ENCODE peak calls at places on chromosomes 3 and 15, in ten cellular contexts. U is breast epithelium; L is NB4; Y is AG04449; R is IMR-90; F is tibial nerve; V is esophagus squamous epithelium; S is CD8-positive, alpha-beta T cell; Z is upper lobe of right lung; K is GM12865. J is an unnamed sample.

GRCh38 chr3:49716691-49717538 is 2.6 kb downstream of the AMIGO3 start:
- DNase-seq in U (no peak), L (no peak), Y (no peak), R (no peak), F (no peak), V (no peak), S (no peak), Z (peak; percentile 61), K (no peak), J (no peak)

GRCh38 chr15:74307827-74308642 is 59.4 kb downstream of the CYP11A1 start:
- DNase-seq in U (peak; percentile 40), L (peak; percentile 71), Y (no peak), R (peak; percentile 52), F (peak; percentile 49), V (no peak), S (peak; percentile 22), Z (no peak), K (peak; percentile 69), J (peak; percentile 21)

GRCh38 chr15:59364238-59364637 is 8.4 kb downstream of the MYO1E start:
- DNase-seq in U (no peak), L (peak; percentile 7), Y (no peak), R (peak; percentile 66), F (no peak), V (no peak), S (no peak), Z (no peak), K (no peak), J (no peak)

GRCh38 chr3:51675201-51675611 is 4.2 kb downstream of the TEX264 start:
- DNase-seq in U (no peak), L (no peak), Y (peak; percentile 16), R (peak; percentile 60), F (no peak), V (no peak), S (no peak), Z (peak; percentile 48), K (no peak), J (peak; percentile 19)

GRCh38 chr3:50639055-50639494 is 22.1 kb downstream of the MAPKAPK3 start:
- DNase-seq in U (no peak), L (no peak), Y (no peak), R (peak; percentile 76), F (no peak), V (no peak), S (no peak), Z (no peak), K (no peak), J (peak; percentile 39)

GRCh38 chr3:160447544-160447943 is 2.0 kb downstream of the TRIM59 start:
- DNase-seq in U (no peak), L (no peak), Y (no peak), R (peak; percentile 52), F (no peak), V (no peak), S (no peak), Z (no peak), K (no peak), J (peak; percentile 24)

GRCh38 chr15:98873441-98874218 is 134.0 kb downstream of the PGPEP1L start:
- DNase-seq in U (no peak), L (peak; percentile 95), Y (no peak), R (peak; percentile 83), F (no peak), V (no peak), S (no peak), Z (no peak), K (peak; percentile 70), J (no peak)

GRCh38 chr15:57777034-57777433 is 70.5 kb downstream of the POLR2M start:
- DNase-seq in U (no peak), L (no peak), Y (no peak), R (no peak), F (no peak), V (no peak), S (no peak), Z (no peak), K (peak; percentile 16), J (no peak)

GRCh38 chr15:58387130-58387529 is 44.7 kb upstream of the LIPC start:
- DNase-seq in U (no peak), L (no peak), Y (no peak), R (peak; percentile 84), F (no peak), V (no peak), S (no peak), Z (no peak), K (no peak), J (peak; percentile 55)

GRCh38 chr3:181622365-181622764 is 89.4 kb upstream of the SOX2 start:
- DNase-seq in U (no peak), L (no peak), Y (no peak), R (no peak), F (no peak), V (no peak), S (no peak), Z (no peak), K (no peak), J (peak; percentile 30)

GRCh38 chr15:89087066-89087829 is 1.0 kb upstream of the ABHD2 start:
- DNase-seq in U (no peak), L (no peak), Y (no peak), R (no peak), F (no peak), V (no peak), S (no peak), Z (no peak), K (no peak), J (no peak)

GRCh38 chr15:67832965-67833503 is 6.8 kb downstream of the RNU6-1 start:
- DNase-seq in U (no peak), L (no peak), Y (no peak), R (no peak), F (no peak), V (no peak), S (no peak), Z (no peak), K (no peak), J (no peak)
- H3K4me3 ChIP-seq in U (peak overlapping the region; percentile 71), L (no peak overlapping the region), Y (peak overlapping the region; percentile 36), R (peak overlapping the region; percentile 25), F (no peak overlapping the region), V (no peak overlapping the region), S (peak overlapping the region; percentile 42), Z (peak overlapping the region; percentile 10), K (no peak overlapping the region), J (peak overlapping the region; percentile 33)

DNA sequence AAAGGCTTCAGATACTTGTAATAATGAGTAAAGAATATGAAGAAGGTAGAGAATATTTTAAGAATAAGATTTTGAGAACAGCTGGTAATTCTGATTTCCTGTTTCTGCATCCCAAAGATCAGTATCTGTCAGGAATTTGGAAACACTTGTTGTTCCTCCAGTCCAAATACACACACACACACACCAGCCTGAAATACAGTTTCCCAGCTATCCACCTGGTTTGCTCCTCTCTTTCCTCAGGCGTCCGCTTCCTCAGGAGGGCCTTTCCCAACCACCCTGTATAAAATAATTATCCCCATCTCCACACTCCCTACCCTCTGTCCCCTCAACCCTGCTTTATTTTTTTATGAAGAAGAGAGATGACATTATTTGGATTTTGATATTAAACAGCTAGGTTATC is 2.0 kb upstream of the FSIP1 start:
- DNase-seq in U (no peak), L (no peak), Y (no peak), R (no peak), F (no peak), V (no peak), S (no peak), Z (no peak), K (no peak), J (no peak)
- H3K4me3 ChIP-seq in U (no peak overlapping the region), L (no peak overlapping the region), Y (no peak overlapping the region), R (no peak overlapping the region), F (no peak overlapping the region), V (no peak overlapping the region), S (no peak overlapping the region), Z (no peak overlapping the region), K (no peak overlapping the region), J (no peak overlapping the region)

GRCh38 chr3:86988986-86989385 is 2.0 kb downstream of the VGLL3 start:
- DNase-seq in U (no peak), L (no peak), Y (no peak), R (no peak), F (no peak), V (no peak), S (no peak), Z (no peak), K (no peak), J (no peak)

GRCh38 chr3:86988235-86988634 is 2.7 kb downstream of the VGLL3 start:
- DNase-seq in U (no peak), L (no peak), Y (peak; percentile 78), R (peak; percentile 94), F (no peak), V (no peak), S (no peak), Z (no peak), K (no peak), J (peak; percentile 57)

GRCh38 chr3:86985427-86985826 is 5.5 kb downstream of the VGLL3 start:
- DNase-seq in U (no peak), L (no peak), Y (no peak), R (no peak), F (no peak), V (no peak), S (no peak), Z (no peak), K (no peak), J (no peak)

GRCh38 chr3:86987421-86987715 is 3.6 kb downstream of the VGLL3 start:
- DNase-seq in U (no peak), L (no peak), Y (no peak), R (no peak), F (no peak), V (no peak), S (no peak), Z (no peak), K (no peak), J (no peak)

DNA sequence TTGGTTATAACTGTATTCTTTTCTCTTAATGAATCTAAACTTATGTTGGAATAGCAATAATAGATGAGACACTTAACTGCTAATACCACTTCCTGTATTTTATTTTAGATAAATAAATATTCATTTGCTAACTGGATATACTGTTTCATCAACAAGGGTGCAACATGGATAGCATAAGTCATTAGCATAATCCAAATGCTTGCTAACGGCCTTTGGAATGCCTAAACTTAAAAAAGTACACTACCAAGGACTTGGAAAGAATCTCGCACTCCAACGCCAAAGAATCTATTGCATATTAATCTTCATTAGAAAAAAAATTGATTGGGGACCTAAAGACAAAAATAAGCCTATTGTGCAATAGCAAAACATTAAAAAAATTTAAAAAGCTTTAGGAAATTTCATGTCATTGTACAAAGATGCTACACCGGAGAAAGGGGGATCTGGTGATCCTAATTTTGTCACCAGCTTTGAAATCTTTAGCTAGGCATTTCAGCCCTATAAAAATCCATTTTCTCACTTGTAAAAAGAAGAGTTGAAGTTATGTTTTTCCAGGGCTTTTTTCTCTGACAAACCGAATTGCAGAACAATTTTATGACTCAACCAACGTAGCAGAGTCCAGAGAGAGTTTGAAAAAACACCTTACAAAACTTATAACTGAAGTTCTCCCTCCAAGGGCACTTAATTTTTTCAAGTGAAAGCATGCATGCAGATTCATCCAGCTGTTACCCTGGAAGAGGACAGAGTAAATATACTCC is 4.1 kb downstream of the VGLL3 start:
- DNase-seq in U (no peak), L (no peak), Y (no peak), R (peak; percentile 65), F (no peak), V (no peak), S (no peak), Z (no peak), K (no peak), J (no peak)
- H3K4me3 ChIP-seq in U (peak overlapping the region; percentile 42), L (no peak overlapping the region), Y (peak overlapping the region; percentile 99), R (peak overlapping the region; percentile 38), F (peak overlapping the region; percentile 13), V (no peak overlapping the region), S (no peak overlapping the region), Z (peak overlapping the region; percentile 57), K (no peak overlapping the region), J (peak overlapping the region; percentile 68)

GRCh38 chr15:67838789-67839332 is 984 bp downstream of the RNU6-1 start:
- DNase-seq in U (peak; percentile 58), L (peak; percentile 72), Y (no peak), R (no peak), F (peak; percentile 31), V (no peak), S (no peak), Z (peak; percentile 90), K (no peak), J (no peak)
- H3K4me3 ChIP-seq in U (peak overlapping the region; percentile 86), L (peak overlapping the region; percentile 83), Y (peak overlapping the region; percentile 38), R (peak overlapping the region; percentile 1), F (peak overlapping the region; percentile 86), V (peak overlapping the region; percentile 93), S (peak overlapping the region; percentile 87), Z (peak overlapping the region; percentile 91), K (no peak overlapping the region), J (peak overlapping the region; percentile 31)

GRCh38 chr3:118537454-118537853 is 497.2 kb downstream of the IGSF11 start:
- DNase-seq in U (no peak), L (no peak), Y (no peak), R (no peak), F (no peak), V (no peak), S (no peak), Z (no peak), K (no peak), J (no peak)
- H3K4me3 ChIP-seq in U (no peak overlapping the region), L (no peak overlapping the region), Y (no peak overlapping the region), R (no peak overlapping the region), F (no peak overlapping the region), V (no peak overlapping the region), S (no peak overlapping the region), Z (no peak overlapping the region), K (no peak overlapping the region), J (no peak overlapping the region)